ENCODE peak calls at places on chromosomes 5 and 9, in four cellular contexts. One of them, this sample, is unnamed.

GRCh38 chr5:147303976-147304375 is 69.2 kb downstream of the STK32A start:
- DNase-seq in CD8-positive, alpha-beta T cell: no peak
- DNase-seq in RWPE1: peak; percentile 36
- DNase-seq in astrocyte of the spinal cord: peak; percentile 91
- DNase-seq in this sample: no peak

GRCh38 chr9:133558191-133559126 is 24.0 kb downstream of the ADAMTSL2 start:
- DNase-seq in astrocyte of the spinal cord: peak; percentile 84
- DNase-seq in RWPE1: peak; percentile 89
- DNase-seq in CD8-positive, alpha-beta T cell: no peak
- DNase-seq in this sample: no peak

GRCh38 chr5:15787676-15788075 is 287.7 kb downstream of the FBXL7 start:
- DNase-seq in CD8-positive, alpha-beta T cell: no peak
- DNase-seq in astrocyte of the spinal cord: no peak
- DNase-seq in RWPE1: no peak
- DNase-seq in this sample: no peak

GRCh38 chr5:65483474-65484346 is 2.0 kb upstream of the ADAMTS6 start:
- DNase-seq in astrocyte of the spinal cord: peak; percentile 82
- DNase-seq in RWPE1: peak; percentile 66
- DNase-seq in CD8-positive, alpha-beta T cell: no peak
- DNase-seq in this sample: no peak

GRCh38 chr5:178826216-178826615 is 33.5 kb upstream of the ZNF354B start:
- DNase-seq in astrocyte of the spinal cord: no peak
- DNase-seq in RWPE1: peak; percentile 91
- DNase-seq in CD8-positive, alpha-beta T cell: no peak
- DNase-seq in this sample: no peak

GRCh38 chr9:132755096-132755495 is 84.8 kb downstream of the GTF3C4 start:
- DNase-seq in RWPE1: no peak
- DNase-seq in CD8-positive, alpha-beta T cell: no peak
- DNase-seq in astrocyte of the spinal cord: no peak
- DNase-seq in this sample: no peak

GRCh38 chr5:151153766-151154272 is 3.8 kb downstream of the ANXA6 start:
- DNase-seq in astrocyte of the spinal cord: no peak
- DNase-seq in CD8-positive, alpha-beta T cell: no peak
- DNase-seq in RWPE1: no peak
- DNase-seq in this sample: no peak

GRCh38 chr5:81164936-81165335 is 68.2 kb upstream of the CKMT2 start:
- DNase-seq in astrocyte of the spinal cord: peak; percentile 83
- DNase-seq in CD8-positive, alpha-beta T cell: no peak
- DNase-seq in RWPE1: no peak
- DNase-seq in this sample: no peak

GRCh38 chr9:74449060-74449459 is 48.1 kb upstream of the RORB start:
- DNase-seq in astrocyte of the spinal cord: no peak
- DNase-seq in RWPE1: no peak
- DNase-seq in CD8-positive, alpha-beta T cell: no peak
- DNase-seq in this sample: no peak

GRCh38 chr5:14574124-14574523 is 7.5 kb upstream of the OTULINL start:
- DNase-seq in CD8-positive, alpha-beta T cell: no peak
- DNase-seq in astrocyte of the spinal cord: no peak
- DNase-seq in RWPE1: no peak
- DNase-seq in this sample: no peak

GRCh38 chr5:8576178-8576577 is 707.2 kb downstream of the MTRR start:
- DNase-seq in RWPE1: no peak
- DNase-seq in astrocyte of the spinal cord: no peak
- DNase-seq in CD8-positive, alpha-beta T cell: no peak
- DNase-seq in this sample: no peak

GRCh38 chr9:96493757-96494156 is 43.8 kb downstream of the HABP4 start:
- DNase-seq in CD8-positive, alpha-beta T cell: no peak
- DNase-seq in RWPE1: no peak
- DNase-seq in astrocyte of the spinal cord: no peak
- DNase-seq in this sample: no peak

GRCh38 chr9:131255731-131256197 is 20.5 kb downstream of the FAM78A start:
- DNase-seq in astrocyte of the spinal cord: no peak
- DNase-seq in CD8-positive, alpha-beta T cell: no peak
- DNase-seq in RWPE1: no peak
- DNase-seq in this sample: no peak

GRCh38 chr5:1199649-1200494 is 1.5 kb upstream of the SLC6A19 start:
- DNase-seq in RWPE1: no peak
- DNase-seq in astrocyte of the spinal cord: no peak
- DNase-seq in CD8-positive, alpha-beta T cell: no peak
- DNase-seq in this sample: no peak

GRCh38 chr9:87382902-87383301 is 114.8 kb upstream of the DAPK1 start:
- DNase-seq in astrocyte of the spinal cord: peak; percentile 53
- DNase-seq in RWPE1: peak; percentile 31
- DNase-seq in CD8-positive, alpha-beta T cell: no peak
- DNase-seq in this sample: no peak

GRCh38 chr9:20557890-20558608 is 64.2 kb downstream of the MLLT3 start:
- DNase-seq in RWPE1: no peak
- DNase-seq in CD8-positive, alpha-beta T cell: no peak
- DNase-seq in astrocyte of the spinal cord: no peak
- DNase-seq in this sample: no peak

GRCh38 chr9:136309101-136309801 is 5.4 kb upstream of the CCDC187 start:
- DNase-seq in RWPE1: no peak
- DNase-seq in astrocyte of the spinal cord: no peak
- DNase-seq in CD8-positive, alpha-beta T cell: no peak
- DNase-seq in this sample: no peak

GRCh38 chr9:14321517-14322125 is 7.7 kb upstream of the NFIB start:
- DNase-seq in CD8-positive, alpha-beta T cell: no peak
- DNase-seq in astrocyte of the spinal cord: peak; percentile 61
- DNase-seq in RWPE1: no peak
- DNase-seq in this sample: no peak

GRCh38 chr5:172648755-172649154 is 7.7 kb downstream of the NEURL1B start:
- DNase-seq in astrocyte of the spinal cord: no peak
- DNase-seq in RWPE1: no peak
- DNase-seq in CD8-positive, alpha-beta T cell: no peak
- DNase-seq in this sample: no peak

GRCh38 chr9:97487107-97487506 is 14.4 kb upstream of the TMOD1 start:
- DNase-seq in astrocyte of the spinal cord: no peak
- DNase-seq in CD8-positive, alpha-beta T cell: no peak
- DNase-seq in RWPE1: peak; percentile 52
- DNase-seq in this sample: no peak

GRCh38 chr9:134706522-134706921 is 64.9 kb downstream of the COL5A1 start:
- DNase-seq in astrocyte of the spinal cord: no peak
- DNase-seq in RWPE1: no peak
- DNase-seq in CD8-positive, alpha-beta T cell: no peak
- DNase-seq in this sample: no peak

GRCh38 chr9:119365291-119366027 is 3.8 kb downstream of the BRINP1 start:
- DNase-seq in CD8-positive, alpha-beta T cell: no peak
- DNase-seq in astrocyte of the spinal cord: peak; percentile 9
- DNase-seq in RWPE1: no peak
- DNase-seq in this sample: no peak

GRCh38 chr5:127028822-127029457 is 1.4 kb downstream of the MARCHF3 start:
- DNase-seq in astrocyte of the spinal cord: peak; percentile 22
- DNase-seq in CD8-positive, alpha-beta T cell: no peak
- DNase-seq in RWPE1: no peak
- DNase-seq in this sample: no peak

GRCh38 chr9:37534901-37535300 is 41.3 kb downstream of the FBXO10 start:
- DNase-seq in astrocyte of the spinal cord: no peak
- DNase-seq in RWPE1: no peak
- DNase-seq in CD8-positive, alpha-beta T cell: no peak
- DNase-seq in this sample: no peak

GRCh38 chr5:32712463-32713395 is 1.6 kb downstream of the NPR3 start:
- DNase-seq in RWPE1: no peak
- DNase-seq in CD8-positive, alpha-beta T cell: no peak
- DNase-seq in astrocyte of the spinal cord: peak; percentile 19
- DNase-seq in this sample: no peak

GRCh38 chr5:32713396-32714381 is 2.6 kb downstream of the NPR3 start:
- DNase-seq in astrocyte of the spinal cord: peak; percentile 22
- DNase-seq in RWPE1: peak; percentile 57
- DNase-seq in CD8-positive, alpha-beta T cell: no peak
- DNase-seq in this sample: no peak

GRCh38 chr5:32710335-32710858 is 724 bp upstream of the NPR3 start:
- DNase-seq in CD8-positive, alpha-beta T cell: no peak
- DNase-seq in RWPE1: peak; percentile 25
- DNase-seq in astrocyte of the spinal cord: no peak
- DNase-seq in this sample: no peak

GRCh38 chr5:32710859-32711692 is at the start of gene NPR3:
- DNase-seq in RWPE1: peak; percentile 33
- DNase-seq in CD8-positive, alpha-beta T cell: no peak
- DNase-seq in astrocyte of the spinal cord: peak; percentile 33
- DNase-seq in this sample: no peak

DNA sequence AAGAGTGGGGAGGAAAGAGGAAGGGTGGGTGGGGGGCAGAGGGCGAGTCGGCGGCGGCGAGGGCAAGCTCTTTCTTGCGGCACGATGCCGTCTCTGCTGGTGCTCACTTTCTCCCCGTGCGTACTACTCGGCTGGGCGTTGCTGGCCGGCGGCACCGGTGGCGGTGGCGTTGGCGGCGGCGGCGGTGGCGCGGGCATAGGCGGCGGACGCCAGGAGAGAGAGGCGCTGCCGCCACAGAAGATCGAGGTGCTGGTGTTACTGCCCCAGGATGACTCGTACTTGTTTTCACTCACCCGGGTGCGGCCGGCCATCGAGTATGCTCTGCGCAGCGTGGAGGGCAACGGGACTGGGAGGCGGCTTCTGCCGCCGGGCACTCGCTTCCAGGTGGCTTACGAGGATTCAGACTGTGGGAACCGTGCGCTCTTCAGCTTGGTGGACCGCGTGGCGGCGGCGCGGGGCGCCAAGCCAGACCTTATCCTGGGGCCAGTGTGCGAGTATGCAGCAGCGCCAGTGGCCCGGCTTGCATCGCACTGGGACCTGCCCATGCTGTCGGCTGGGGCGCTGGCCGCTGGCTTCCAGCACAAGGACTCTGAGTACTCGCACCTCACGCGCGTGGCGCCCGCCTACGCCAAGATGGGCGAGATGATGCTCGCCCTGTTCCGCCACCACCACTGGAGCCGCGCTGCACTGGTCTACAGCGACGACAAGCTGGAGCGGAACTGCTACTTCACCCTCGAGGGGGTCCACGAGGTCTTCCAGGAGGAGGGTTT is 757 bp downstream of the NPR3 start:
- DNase-seq in astrocyte of the spinal cord: peak; percentile 43
- DNase-seq in CD8-positive, alpha-beta T cell: no peak
- DNase-seq in RWPE1: peak; percentile 46
- DNase-seq in this sample: no peak
- TF ChIP-seq CTCF in astrocyte of the spinal cord: no peak
- TF ChIP-seq CTCF in CD8-positive, alpha-beta T cell: no peak
- TF ChIP-seq CTCF in RWPE1: no peak
- TF ChIP-seq CTCF in this sample: no peak

DNA sequence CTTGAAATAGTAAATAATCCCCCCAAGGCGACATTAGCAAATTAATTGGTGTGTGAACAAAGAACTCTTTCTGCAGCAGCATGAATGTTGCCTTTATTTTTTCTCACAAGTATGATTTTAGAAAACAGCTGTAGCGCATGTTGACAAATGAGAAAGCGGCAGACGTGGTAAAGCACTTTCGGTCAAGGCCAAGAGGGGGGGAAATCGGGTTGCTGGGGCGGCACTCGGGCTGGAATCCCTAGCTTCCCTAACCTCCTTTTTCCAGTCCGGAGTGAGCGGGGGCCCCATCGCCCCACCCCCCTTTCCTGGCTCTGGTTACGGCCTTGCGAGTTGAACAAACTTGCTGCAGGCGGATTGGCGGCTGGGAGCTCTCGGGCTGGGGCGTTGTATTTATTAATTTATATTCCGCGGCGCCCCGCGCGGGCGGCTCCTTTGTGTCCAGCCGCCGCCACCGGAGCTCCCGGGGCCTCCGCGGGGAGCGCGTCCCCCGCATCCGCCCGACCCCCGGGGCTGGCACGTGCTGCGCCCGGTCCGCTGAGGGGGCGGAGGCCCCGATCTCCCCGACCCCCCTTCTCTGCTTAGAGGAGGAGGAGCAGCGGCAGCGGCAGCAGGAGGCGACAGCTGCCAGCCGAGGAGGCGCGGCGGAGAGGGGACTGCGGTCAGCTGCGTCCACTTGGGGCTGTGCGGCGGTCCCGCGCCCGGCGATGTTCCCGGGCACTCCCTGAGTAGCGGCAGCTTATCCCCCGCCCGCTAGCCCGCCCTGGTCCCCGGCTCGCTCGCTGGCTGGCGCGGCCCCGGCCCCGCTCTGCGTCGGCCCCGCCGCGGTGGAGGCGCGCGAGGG is at the start of gene RHOBTB3:
- DNase-seq in RWPE1: peak; percentile 80
- DNase-seq in astrocyte of the spinal cord: peak; percentile 95
- DNase-seq in CD8-positive, alpha-beta T cell: peak; percentile 61
- DNase-seq in this sample: peak; percentile 43
- TF ChIP-seq CTCF in RWPE1: no peak
- TF ChIP-seq CTCF in astrocyte of the spinal cord: no peak
- TF ChIP-seq CTCF in CD8-positive, alpha-beta T cell: no peak
- TF ChIP-seq CTCF in this sample: no peak

DNA sequence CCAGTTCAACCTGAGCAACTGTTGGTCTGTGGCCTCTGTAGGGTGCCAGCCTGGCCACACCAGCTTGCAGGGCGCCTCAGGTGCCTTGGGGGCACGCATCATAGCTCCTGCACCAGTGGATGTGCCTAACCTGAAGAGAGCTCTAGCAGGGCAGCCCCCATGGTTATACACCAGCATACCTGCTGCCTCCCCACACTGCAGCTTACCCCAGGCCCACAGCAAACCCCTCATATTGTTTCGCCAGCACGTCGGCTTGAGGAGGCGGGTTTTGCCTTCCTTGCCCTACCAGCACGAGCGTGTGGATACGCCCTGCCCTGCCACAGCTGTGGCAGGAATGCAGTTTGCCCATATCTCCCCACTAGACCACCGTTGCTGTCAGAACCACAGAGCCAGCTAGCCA is 435.9 kb downstream of the SLCO4C1 start:
- DNase-seq in RWPE1: no peak
- DNase-seq in CD8-positive, alpha-beta T cell: no peak
- DNase-seq in astrocyte of the spinal cord: no peak
- DNase-seq in this sample: no peak
- TF ChIP-seq CTCF in RWPE1: no peak
- TF ChIP-seq CTCF in CD8-positive, alpha-beta T cell: no peak
- TF ChIP-seq CTCF in astrocyte of the spinal cord: no peak
- TF ChIP-seq CTCF in this sample: no peak

GRCh38 chr5:97980291-97980690 is 793.2 kb upstream of the RGMB start:
- DNase-seq in RWPE1: no peak
- DNase-seq in CD8-positive, alpha-beta T cell: no peak
- DNase-seq in astrocyte of the spinal cord: no peak
- DNase-seq in this sample: no peak

GRCh38 chr5:97991236-97991635 is 782.2 kb upstream of the RGMB start:
- DNase-seq in RWPE1: no peak
- DNase-seq in CD8-positive, alpha-beta T cell: no peak
- DNase-seq in astrocyte of the spinal cord: no peak
- DNase-seq in this sample: no peak

GRCh38 chr5:97986069-97986468 is 787.4 kb upstream of the RGMB start:
- DNase-seq in CD8-positive, alpha-beta T cell: no peak
- DNase-seq in astrocyte of the spinal cord: peak; percentile 31
- DNase-seq in RWPE1: peak; percentile 30
- DNase-seq in this sample: no peak
- TF ChIP-seq CTCF in CD8-positive, alpha-beta T cell: no peak
- TF ChIP-seq CTCF in astrocyte of the spinal cord: no peak
- TF ChIP-seq CTCF in RWPE1: no peak
- TF ChIP-seq CTCF in this sample: no peak

This sample was measured in omental fat pad.